ENCODE peak calls at places on chromosomes 13 and 19, in nine cellular contexts. X is pancreas; D is uterus; T is CD4-positive, alpha-beta T cell; S is tibial artery; H is gastrocnemius medialis; W is GM13976; E is nephron progenitor cell; O is AG04450. C is an unnamed sample.

GRCh38 chr13:113759525-113760137 is 605 bp downstream of the TMEM255B start:
- DNase-seq in T (no peak), O (no peak), H (no peak), W (no peak), E (peak), S (peak), D (peak), X (peak), C (no peak)

GRCh38 chr19:858868-859843 is at the start of gene CFD:
- DNase-seq in E (no peak), W (no peak), S (peak), O (no peak), D (no peak), T (no peak), X (peak), H (peak), C (no peak)

GRCh38 chr19:1888385-1888784 is 3.1 kb upstream of the ABHD17A start:
- DNase-seq in W (no peak), S (no peak), T (no peak), X (no peak), D (no peak), H (no peak), O (no peak), E (no peak), C (no peak)

GRCh38 chr19:22260499-22260898 is 25.7 kb upstream of the ZNF729 start:
- DNase-seq in O (no peak), E (no peak), D (no peak), H (no peak), S (no peak), X (no peak), W (no peak), T (no peak), C (no peak)

GRCh38 chr13:47087841-47088240 is 191.0 kb upstream of the HTR2A start:
- DNase-seq in X (no peak), D (no peak), E (no peak), T (no peak), H (no peak), S (no peak), W (no peak), O (peak), C (no peak)

GRCh38 chr13:51942189-51942588 is 69.1 kb downstream of the ATP7B start:
- DNase-seq in D (no peak), T (peak), S (no peak), X (no peak), H (no peak), O (no peak), E (no peak), W (no peak), C (no peak)

GRCh38 chr19:6743714-6744380 is 4.4 kb downstream of the TRIP10 start:
- DNase-seq in D (no peak), E (no peak), X (no peak), W (no peak), O (no peak), H (no peak), S (no peak), T (no peak), C (no peak)

GRCh38 chr19:2289714-2290435 is 7.9 kb upstream of the PEAK3 start:
- DNase-seq in W (peak), X (no peak), D (no peak), E (peak), H (no peak), O (no peak), T (peak), S (no peak), C (no peak)

GRCh38 chr19:9857076-9857721 is 22.1 kb downstream of the PIN1 start:
- DNase-seq in E (no peak), H (no peak), X (no peak), O (no peak), W (no peak), D (no peak), S (no peak), T (no peak), C (no peak)

GRCh38 chr13:109227344-109227940 is 558.9 kb downstream of the IRS2 start:
- DNase-seq in D (no peak), W (no peak), X (no peak), H (no peak), T (no peak), O (no peak), E (no peak), S (no peak), C (no peak)

GRCh38 chr19:51124729-51125128 is at the start of gene SIGLEC9:
- DNase-seq in E (no peak), O (no peak), D (no peak), T (no peak), W (no peak), H (peak), X (no peak), S (peak), C (no peak)

GRCh38 chr19:13797870-13798269 is 2.6 kb downstream of the ZSWIM4 start:
- DNase-seq in W (no peak), O (no peak), H (no peak), S (no peak), X (no peak), D (peak), E (no peak), T (no peak), C (no peak)

GRCh38 chr13:61052175-61052574 is 363.5 kb downstream of the PCDH20 start:
- DNase-seq in W (no peak), O (no peak), S (no peak), X (no peak), H (no peak), T (no peak), E (no peak), D (no peak), C (no peak)

GRCh38 chr19:19057317-19057716 is 6.5 kb upstream of the SLC25A42 start:
- DNase-seq in H (no peak), X (peak), T (no peak), E (no peak), S (no peak), W (no peak), O (no peak), D (no peak), C (no peak)

GRCh38 chr19:45782820-45783785 is 813 bp upstream of the DMPK start:
- DNase-seq in X (no peak), O (no peak), D (peak), E (no peak), S (peak), T (no peak), W (no peak), H (peak), C (no peak)

GRCh38 chr19:2567580-2567979 is 91.7 kb downstream of the GADD45B start:
- DNase-seq in O (no peak), T (no peak), S (peak), X (peak), E (no peak), W (no peak), D (no peak), H (peak), C (no peak)

GRCh38 chr19:12330340-12330739 is 3.1 kb downstream of the ZNF563 start:
- DNase-seq in W (no peak), O (no peak), H (no peak), X (no peak), E (no peak), S (no peak), D (no peak), T (no peak), C (no peak)

GRCh38 chr19:52237771-52238400 is 31.5 kb upstream of the ZNF766 start:
- DNase-seq in X (no peak), O (peak), S (peak), E (peak), W (no peak), T (peak), D (peak), H (peak), C (peak)

GRCh38 chr19:38213469-38213868 is 10.6 kb downstream of the DPF1 start:
- DNase-seq in S (no peak), O (no peak), T (no peak), W (no peak), H (no peak), X (no peak), D (no peak), E (no peak), C (no peak)

GRCh38 chr19:13935765-13936486 is 2.3 kb downstream of the PODNL1 start:
- DNase-seq in H (no peak), W (no peak), E (peak), D (no peak), O (no peak), X (peak), T (no peak), S (no peak), C (no peak)

GRCh38 chr13:33284016-33284415 is 1.5 kb downstream of the STARD13 start:
- DNase-seq in S (no peak), O (no peak), T (no peak), E (no peak), X (no peak), W (no peak), H (no peak), D (no peak), C (peak)

GRCh38 chr13:65499251-65499650 is 1730.9 kb downstream of the PCDH9 start:
- DNase-seq in H (no peak), O (no peak), T (no peak), E (no peak), S (no peak), X (no peak), D (no peak), W (no peak), C (no peak)

GRCh38 chr13:75587679-75588078 is 38.1 kb downstream of the UCHL3 start:
- DNase-seq in O (no peak), E (no peak), X (no peak), W (no peak), S (no peak), D (no peak), H (no peak), T (no peak), C (no peak)

GRCh38 chr19:46902402-46902766 is 41.6 kb downstream of the ARHGAP35 start:
- DNase-seq in E (no peak), X (no peak), D (no peak), W (no peak), T (no peak), O (no peak), H (no peak), S (no peak), C (no peak)

GRCh38 chr19:7106711-7107657 is 37.5 kb downstream of the ZNF557 start:
- DNase-seq in X (no peak), E (no peak), H (no peak), T (no peak), W (no peak), D (no peak), O (no peak), S (no peak), C (no peak)

DNA sequence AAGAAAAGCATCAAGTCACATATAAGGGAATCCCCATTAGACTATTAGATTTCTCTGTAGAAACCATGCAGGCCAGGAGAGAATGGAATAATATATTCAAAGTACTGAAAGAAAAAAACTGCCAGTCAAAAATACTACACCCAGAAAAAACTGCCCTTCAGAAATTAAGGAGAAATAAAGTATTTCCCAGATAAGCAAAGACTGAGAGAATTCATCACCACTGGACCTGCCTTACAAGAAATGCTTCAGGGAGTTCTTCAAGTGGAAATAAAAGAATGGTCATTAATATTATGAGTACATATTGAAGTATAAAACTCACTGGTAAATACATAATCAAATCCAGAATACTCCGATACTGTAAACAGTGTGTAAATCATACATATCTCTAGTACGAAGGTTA is 35.9 kb downstream of the VWA8 start:
- DNase-seq in H (no peak), W (no peak), T (no peak), E (no peak), S (no peak), X (no peak), O (no peak), D (no peak), C (no peak)
- TF ChIP-seq CTCF in H (no peak), W (no peak), T (no peak), E (no peak), S (no peak), X (no peak), O (no peak), D (no peak), C (no peak)

GRCh38 chr19:5097959-5098623 is 129.2 kb downstream of the KDM4B start:
- DNase-seq in D (no peak), E (no peak), O (no peak), W (no peak), T (no peak), X (peak), S (no peak), H (no peak), C (no peak)
- TF ChIP-seq CTCF in D (no peak), E (no peak), O (no peak), W (no peak), T (no peak), X (no peak), S (no peak), H (no peak), C (no peak)

GRCh38 chr13:49820591-49821215 is 28.2 kb upstream of the KPNA3 start:
- DNase-seq in O (no peak), S (no peak), D (no peak), W (no peak), X (no peak), H (no peak), E (no peak), T (no peak), C (no peak)

GRCh38 chr13:49821216-49821820 is 28.8 kb upstream of the KPNA3 start:
- DNase-seq in D (no peak), X (no peak), S (no peak), T (no peak), H (no peak), W (no peak), E (no peak), O (no peak), C (no peak)
- TF ChIP-seq CTCF in D (no peak), X (no peak), S (no peak), T (no peak), H (no peak), W (no peak), E (no peak), O (no peak), C (no peak)

GRCh38 chr19:56596676-56597075 is 1.6 kb downstream of the ZNF71 start:
- DNase-seq in S (no peak), H (no peak), T (no peak), O (no peak), E (no peak), X (no peak), W (no peak), D (no peak), C (no peak)
- TF ChIP-seq CTCF in S (no peak), H (no peak), T (no peak), O (no peak), E (no peak), X (no peak), W (no peak), D (no peak), C (no peak)

DNA sequence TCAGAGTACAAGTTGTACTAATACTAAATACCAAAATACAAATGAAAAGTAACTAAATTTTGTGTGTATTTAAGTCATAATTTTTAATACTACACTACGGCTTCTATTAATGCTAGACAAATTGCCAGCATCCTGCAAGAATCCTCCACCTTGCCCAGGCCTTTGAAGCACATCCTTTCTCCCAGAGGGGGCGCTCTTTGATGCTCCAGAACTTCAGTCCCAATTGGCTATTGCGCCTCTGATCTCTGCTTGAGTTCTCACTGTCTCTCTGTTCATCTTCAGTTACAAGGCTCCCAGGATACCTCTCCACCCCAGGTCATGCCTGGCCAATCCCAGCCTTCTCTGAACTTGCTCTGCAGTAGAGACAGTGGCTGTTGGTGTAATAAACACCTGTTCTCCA is 141.0 kb downstream of the DCLK1 start:
- DNase-seq in E (no peak), O (no peak), W (no peak), X (no peak), T (no peak), D (no peak), H (no peak), S (no peak), C (no peak)
- TF ChIP-seq CTCF in E (no peak), O (no peak), W (no peak), X (no peak), T (no peak), D (no peak), H (no peak), S (no peak), C (no peak)

GRCh38 chr19:48806818-48807589 is 3.8 kb downstream of the BCAT2 start:
- DNase-seq in X (no peak), T (no peak), W (no peak), E (peak), S (no peak), D (no peak), H (no peak), O (no peak), C (no peak)

GRCh38 chr19:48810151-48810550 is 678 bp downstream of the BCAT2 start:
- DNase-seq in H (no peak), S (no peak), D (no peak), T (no peak), X (no peak), E (no peak), W (peak), O (no peak), C (no peak)

GRCh38 chr19:48805452-48805851 is 5.4 kb downstream of the BCAT2 start:
- DNase-seq in T (no peak), E (no peak), X (no peak), W (no peak), H (no peak), S (no peak), D (no peak), O (no peak), C (no peak)

GRCh38 chr19:48806518-48806817 is 4.4 kb downstream of the BCAT2 start:
- DNase-seq in S (no peak), W (peak), D (peak), X (no peak), H (peak), T (peak), O (no peak), E (peak), C (no peak)

DNA sequence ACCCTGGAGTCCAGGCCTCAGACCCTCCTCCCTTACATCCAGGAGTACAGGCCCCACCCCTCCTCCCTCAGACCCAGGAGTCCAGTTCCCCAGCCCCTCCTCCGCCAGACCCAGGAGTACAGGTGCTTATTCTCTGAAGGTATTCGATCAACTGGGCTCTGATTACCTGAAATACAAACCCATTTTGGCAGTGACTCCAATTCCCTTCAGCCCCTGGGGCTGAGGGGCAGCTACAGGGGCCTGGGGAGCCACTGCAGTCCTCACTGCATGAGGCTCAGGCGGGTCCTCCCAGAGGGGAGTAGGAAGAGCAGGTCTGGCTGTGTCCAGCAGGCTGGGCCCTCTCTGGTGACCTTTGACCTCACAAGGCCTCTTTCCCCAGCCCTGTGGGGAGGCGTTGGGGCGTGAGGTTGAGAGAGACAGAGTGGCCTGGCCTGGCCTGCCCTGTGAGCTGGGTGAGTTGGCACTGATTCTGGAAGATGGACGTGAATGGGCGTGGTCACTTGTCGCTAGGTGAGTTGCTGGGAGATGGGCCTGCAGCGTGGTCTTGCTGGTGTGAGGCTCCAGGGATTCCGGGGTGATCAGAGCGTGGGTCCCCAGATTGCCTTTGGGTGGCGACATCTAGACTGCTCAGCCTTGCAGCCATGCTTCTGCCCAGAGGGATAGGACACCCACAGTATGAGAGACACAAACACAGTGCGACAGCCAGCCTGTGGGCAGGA is 3.1 kb downstream of the BCAT2 start:
- DNase-seq in W (peak), E (peak), D (no peak), S (no peak), O (no peak), X (no peak), H (no peak), T (no peak), C (no peak)
- TF ChIP-seq CTCF in W (no peak), E (no peak), D (no peak), S (no peak), O (no peak), X (no peak), H (no peak), T (no peak), C (no peak)

GRCh38 chr13:31476753-31477152 is 262.6 kb upstream of the RXFP2 start:
- DNase-seq in E (no peak), T (no peak), H (no peak), O (no peak), S (no peak), D (no peak), X (no peak), W (no peak), C (no peak)
- TF ChIP-seq CTCF in E (peak), T (no peak), H (no peak), O (no peak), S (no peak), D (no peak), X (no peak), W (no peak), C (no peak)

DNA sequence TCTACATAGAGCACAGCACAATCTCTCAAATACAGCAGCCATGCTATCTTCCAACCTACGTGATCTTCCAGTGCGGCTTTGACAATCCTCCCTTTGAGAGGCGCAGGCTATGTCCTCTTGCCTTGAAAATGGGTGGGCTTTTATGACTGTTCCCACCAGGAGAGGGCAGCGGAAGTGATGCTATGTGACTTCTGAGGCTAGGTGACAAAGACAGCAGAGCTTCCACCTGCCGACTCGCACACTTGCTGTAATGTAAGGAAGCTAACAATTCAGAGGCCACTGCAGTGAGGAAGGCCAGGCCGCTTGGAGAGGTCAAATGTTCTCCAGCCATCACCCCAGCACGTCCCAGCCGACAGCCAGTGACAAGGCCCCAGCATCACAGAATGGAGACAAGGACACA is 65.8 kb downstream of the MRPL57 start:
- DNase-seq in H (no peak), T (no peak), W (no peak), S (no peak), E (peak), X (no peak), O (no peak), D (no peak), C (no peak)
- TF ChIP-seq CTCF in H (no peak), T (no peak), W (no peak), S (no peak), E (no peak), X (no peak), O (no peak), D (no peak), C (no peak)

GRCh38 chr13:102487330-102487729 is 85.5 kb upstream of the FGF14 start:
- DNase-seq in H (no peak), S (no peak), T (no peak), X (no peak), D (no peak), W (no peak), O (no peak), E (no peak), C (no peak)

DNA sequence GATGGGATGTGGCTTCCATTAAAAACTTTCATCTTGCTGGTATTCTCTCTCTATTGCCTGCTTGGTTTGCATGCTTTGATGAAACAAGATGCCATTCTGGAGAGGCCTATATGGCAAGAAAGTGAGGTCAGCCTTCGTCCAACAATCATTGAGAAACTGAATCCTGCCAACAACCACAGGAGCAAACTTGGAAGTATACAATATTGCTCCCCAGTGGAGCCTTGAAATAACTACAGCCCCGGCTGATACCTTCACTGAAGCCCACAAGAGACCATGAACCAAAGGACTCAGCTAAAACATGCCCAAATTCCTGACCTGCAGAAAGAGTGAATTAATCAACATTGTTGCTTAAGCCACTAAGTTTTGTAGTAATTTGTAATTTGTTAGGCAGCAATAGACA is 82.5 kb upstream of the FGF14 start:
- DNase-seq in D (no peak), X (no peak), T (no peak), E (no peak), S (no peak), W (no peak), H (no peak), O (no peak), C (no peak)
- TF ChIP-seq CTCF in D (no peak), X (no peak), T (no peak), E (peak), S (no peak), W (no peak), H (no peak), O (peak), C (no peak)